ENCODE peak calls at places on chromosomes 6 and 20, in seven cellular contexts. P, D, C, Z, Q, U and J are unnamed samples.

GRCh38 chr6:72287801-72288200 is 334.1 kb upstream of the KCNQ5 start:
- DNase-seq in Z (no peak), C (no peak), U (no peak), P (no peak), Q (peak), D (no peak), J (no peak)

GRCh38 chr20:25274481-25274880 is 26.6 kb downstream of the PYGB start:
- DNase-seq in P (no peak), Z (no peak), D (peak), U (no peak), Q (no peak), C (no peak), J (no peak)

GRCh38 chr6:110181131-110182027 is 1.2 kb downstream of the CDC40 start:
- DNase-seq in Q (peak), P (peak), Z (peak), C (no peak), U (no peak), D (no peak), J (no peak)

GRCh38 chr6:142008016-142008735 is 124.5 kb upstream of the GJE1 start:
- DNase-seq in U (no peak), D (no peak), Z (no peak), P (peak), C (peak), Q (no peak), J (no peak)

GRCh38 chr6:169252805-169253189 is 849 bp downstream of the THBS2 start:
- DNase-seq in D (no peak), Q (no peak), U (peak), P (no peak), Z (no peak), C (peak), J (peak)

GRCh38 chr6:18835976-18836375 is 448.8 kb downstream of the RNF144B start:
- DNase-seq in C (peak), U (no peak), Q (no peak), Z (no peak), P (no peak), D (no peak), J (no peak)

GRCh38 chr6:43216200-43216599 is 13.1 kb downstream of the DNPH1 start:
- DNase-seq in Q (no peak), U (no peak), Z (no peak), C (no peak), P (no peak), D (no peak), J (no peak)

GRCh38 chr6:135162678-135163439 is 18.2 kb upstream of the MYB start:
- DNase-seq in Q (no peak), Z (peak), U (peak), C (peak), D (peak), P (peak), J (peak)

GRCh38 chr6:14396826-14397517 is 279.4 kb downstream of the CD83 start:
- DNase-seq in Q (peak), U (peak), D (peak), C (peak), Z (no peak), P (no peak), J (no peak)

GRCh38 chr20:13396036-13396435 is 175.0 kb downstream of the ISM1 start:
- DNase-seq in C (no peak), Z (peak), U (no peak), D (no peak), P (no peak), Q (peak), J (no peak)

GRCh38 chr20:45061244-45061643 is 39.7 kb downstream of the KCNS1 start:
- DNase-seq in U (no peak), Q (peak), C (no peak), D (no peak), P (peak), Z (peak), J (no peak)

GRCh38 chr6:86205980-86206379 is 563.3 kb upstream of the SYNCRIP start:
- DNase-seq in Z (no peak), C (no peak), Q (no peak), P (no peak), D (no peak), U (no peak), J (no peak)

GRCh38 chr6:118871331-118871730 is 22.6 kb upstream of the ASF1A start:
- DNase-seq in C (no peak), Q (no peak), Z (no peak), D (no peak), U (no peak), P (no peak), J (no peak)

GRCh38 chr6:30883743-30884520 is at the start of gene DDR1:
- DNase-seq in C (peak), Z (peak), Q (peak), P (peak), U (peak), D (peak), J (peak)

GRCh38 chr6:167497387-167498056 is 172.6 kb downstream of the TTLL2 start:
- DNase-seq in Q (no peak), Z (peak), U (no peak), C (no peak), P (no peak), D (no peak), J (no peak)

GRCh38 chr20:21105429-21106170 is 558 bp downstream of the LINC00237 start:
- DNase-seq in D (peak), Z (no peak), Q (no peak), C (no peak), U (peak), P (peak), J (no peak)

GRCh38 chr6:31187780-31188194 is 17.3 kb upstream of the POU5F1 start:
- DNase-seq in Z (no peak), D (no peak), U (no peak), C (no peak), P (peak), Q (no peak), J (no peak)

GRCh38 chr20:7926767-7927166 is 13.5 kb downstream of the HAO1 start:
- DNase-seq in P (no peak), Q (peak), Z (peak), C (peak), D (no peak), U (no peak), J (no peak)

GRCh38 chr6:36853325-36853724 is 14.1 kb upstream of the CPNE5 start:
- DNase-seq in C (no peak), Z (peak), Q (peak), P (peak), U (no peak), D (no peak), J (no peak)

GRCh38 chr20:41643504-41643938 is 25.3 kb upstream of the CHD6 start:
- DNase-seq in C (peak), Z (peak), Q (peak), P (peak), D (no peak), U (peak), J (no peak)

GRCh38 chr20:23257848-23258746 is 92.5 kb upstream of the NXT1 start:
- DNase-seq in P (peak), D (peak), Q (peak), U (no peak), Z (peak), C (peak), J (no peak)

GRCh38 chr6:137493218-137494038 is 766 bp downstream of the OLIG3 start:
- DNase-seq in Q (no peak), Z (no peak), P (no peak), C (peak), D (peak), U (peak), J (peak)

GRCh38 chr6:124743420-124743819 is 218.8 kb upstream of the RNF217 start:
- DNase-seq in P (no peak), D (no peak), U (no peak), Q (no peak), Z (no peak), C (no peak), J (no peak)

GRCh38 chr6:137869781-137870180 is 2.7 kb downstream of the TNFAIP3 start:
- DNase-seq in D (no peak), C (no peak), Q (no peak), U (no peak), Z (no peak), P (peak), J (no peak)

GRCh38 chr20:60470366-60470765 is 512.1 kb downstream of the CDH26 start:
- DNase-seq in P (no peak), U (peak), Q (no peak), D (no peak), Z (no peak), C (no peak), J (no peak)

GRCh38 chr6:143971453-143971852 is 36.6 kb downstream of the PLAGL1 start:
- DNase-seq in D (no peak), Z (no peak), Q (peak), U (no peak), P (no peak), C (no peak), J (no peak)

GRCh38 chr20:21083825-21084325 is 22.3 kb downstream of the LINC00237 start:
- DNase-seq in C (no peak), D (no peak), P (no peak), U (no peak), Q (no peak), Z (no peak), J (no peak)

GRCh38 chr6:72952808-72953630 is 272.3 kb downstream of the KHDC1L start:
- DNase-seq in U (no peak), Q (peak), D (no peak), P (peak), Z (peak), C (no peak), J (no peak)

GRCh38 chr6:33298773-33299236 is at the start of gene RGL2:
- DNase-seq in U (no peak), C (no peak), Q (peak), P (no peak), D (no peak), Z (peak), J (no peak)

GRCh38 chr6:33299237-33299944 is 649 bp upstream of the RGL2 start:
- DNase-seq in Q (peak), Z (peak), U (peak), C (peak), D (peak), P (peak), J (peak)

GRCh38 chr6:33304216-33304615 is 5.5 kb upstream of the RGL2 start:
- DNase-seq in C (no peak), D (no peak), Q (no peak), U (no peak), P (no peak), Z (no peak), J (no peak)

GRCh38 chr6:33305052-33305451 is 6.3 kb upstream of the RGL2 start:
- DNase-seq in Z (no peak), U (no peak), Q (no peak), C (no peak), P (no peak), D (no peak), J (no peak)

GRCh38 chr6:33301877-33302276 is 3.1 kb upstream of the RGL2 start:
- DNase-seq in Z (no peak), D (no peak), P (no peak), U (no peak), Q (no peak), C (no peak), J (no peak)
- H3K4ac ChIP-seq in Z (no peak), D (no peak), P (no peak), U (no peak), Q (no peak), C (no peak), J (no peak)

GRCh38 chr6:152059909-152060308 is 252.4 kb downstream of the ESR1 start:
- DNase-seq in U (no peak), D (no peak), C (no peak), Z (no peak), Q (no peak), P (no peak), J (no peak)
- H3K4ac ChIP-seq in U (no peak), D (no peak), C (no peak), Z (no peak), Q (no peak), P (no peak), J (no peak)

GRCh38 chr20:34559311-34560140 is 1.0 kb downstream of the MAP1LC3A start:
- DNase-seq in C (no peak), Q (no peak), D (no peak), U (peak), P (peak), Z (no peak), J (no peak)

GRCh38 chr20:34560614-34561013 is 2.1 kb downstream of the MAP1LC3A start:
- DNase-seq in Q (no peak), Z (no peak), C (no peak), P (no peak), D (no peak), U (no peak), J (no peak)

GRCh38 chr20:34561661-34562060 is 3.1 kb downstream of the MAP1LC3A start:
- DNase-seq in D (no peak), P (no peak), Z (no peak), Q (no peak), C (no peak), U (no peak), J (no peak)

GRCh38 chr20:34558320-34559202 is at the start of gene MAP1LC3A:
- DNase-seq in Q (peak), Z (peak), P (peak), D (peak), U (peak), C (peak), J (peak)

GRCh38 chr20:34560141-34560523 is 1.6 kb downstream of the MAP1LC3A start:
- DNase-seq in U (no peak), D (no peak), C (no peak), Q (no peak), Z (no peak), P (no peak), J (no peak)
- H3K4ac ChIP-seq in U (no peak), D (no peak), C (no peak), Q (no peak), Z (no peak), P (no peak), J (no peak)

GRCh38 chr6:7974932-7975763 is 64.6 kb upstream of the TXNDC5 start:
- DNase-seq in C (peak), Z (peak), U (no peak), D (no peak), P (peak), Q (peak), J (no peak)

GRCh38 chr6:7979831-7980230 is 69.2 kb upstream of the TXNDC5 start:
- DNase-seq in Q (no peak), P (peak), D (no peak), Z (no peak), C (no peak), U (no peak), J (no peak)

GRCh38 chr6:7975764-7976146 is 65.2 kb upstream of the TXNDC5 start:
- DNase-seq in C (no peak), D (no peak), Q (no peak), Z (no peak), U (no peak), P (no peak), J (no peak)

GRCh38 chr6:7976485-7977010 is 66.0 kb upstream of the TXNDC5 start:
- DNase-seq in Q (no peak), P (no peak), U (no peak), Z (no peak), C (no peak), D (no peak), J (no peak)

GRCh38 chr6:7978736-7979135 is 68.1 kb upstream of the TXNDC5 start:
- DNase-seq in U (no peak), Q (no peak), C (no peak), P (no peak), D (no peak), Z (no peak), J (peak)
- H3K4ac ChIP-seq in U (no peak), Q (no peak), C (no peak), P (no peak), D (no peak), Z (no peak), J (no peak)

GRCh38 chr20:5149892-5150225 is 23.1 kb downstream of the CDS2 start:
- DNase-seq in C (no peak), P (no peak), Q (no peak), U (no peak), D (no peak), Z (no peak), J (no peak)
- H3K4ac ChIP-seq in C (no peak), P (no peak), Q (peak), U (no peak), D (no peak), Z (peak), J (no peak)

GRCh38 chr20:62668441-62669027 is 26.2 kb downstream of the SLCO4A1 start:
- DNase-seq in P (peak), Z (peak), U (peak), C (peak), Q (peak), D (peak), J (peak)
- H3K4ac ChIP-seq in P (no peak), Z (no peak), U (no peak), C (no peak), Q (no peak), D (no peak), J (no peak)

DNA sequence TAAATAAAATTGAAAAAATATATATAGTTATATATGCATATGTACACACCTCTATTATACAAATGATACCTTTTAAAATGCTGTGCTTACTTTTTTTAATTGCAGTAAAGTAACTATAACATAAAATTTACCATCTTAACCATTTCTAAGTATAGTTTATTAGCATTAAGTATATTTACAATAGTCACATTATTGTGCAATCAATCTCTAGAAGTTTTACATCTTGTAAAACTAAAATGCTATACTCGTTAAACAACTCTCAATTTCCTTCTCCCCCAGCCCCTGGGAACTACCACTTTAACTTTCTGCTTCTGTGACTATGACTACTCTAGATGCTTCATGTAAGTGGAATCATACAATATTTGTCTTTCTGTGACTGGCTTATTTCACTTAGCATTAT is 146.7 kb upstream of the DST start:
- DNase-seq in P (no peak), D (no peak), Z (no peak), Q (no peak), U (no peak), C (no peak), J (no peak)
- H3K4ac ChIP-seq in P (no peak), D (no peak), Z (no peak), Q (no peak), U (no peak), C (no peak), J (no peak)

GRCh38 chr6:25142506-25142905 is 136.7 kb upstream of the CARMIL1 start:
- DNase-seq in P (no peak), Z (no peak), C (no peak), Q (no peak), U (no peak), D (no peak), J (no peak)
- H3K4ac ChIP-seq in P (no peak), Z (no peak), C (no peak), Q (no peak), U (no peak), D (no peak), J (no peak)

GRCh38 chr20:46735436-46735835 is 26.0 kb downstream of the SLC2A10 start:
- DNase-seq in P (no peak), D (no peak), C (no peak), Q (peak), Z (peak), U (no peak), J (no peak)

GRCh38 chr20:46731770-46732169 is 22.3 kb downstream of the SLC2A10 start:
- DNase-seq in C (no peak), Z (no peak), D (no peak), U (peak), Q (no peak), P (no peak), J (no peak)
- H3K4ac ChIP-seq in C (no peak), Z (no peak), D (no peak), U (no peak), Q (no peak), P (no peak), J (no peak)